ENCODE peak calls at places on chromosome 22, in seven cellular contexts. S is fibroblast of lung; R is activated CD4-positive, alpha-beta memory T cell treated with anti-CD3 and anti-CD28 coated beads for 36 hours; O is stimulated activated CD4-positive, alpha-beta T cell treated with anti-CD3 and anti-CD28 coated beads, TNF-alpha, amount 100 ng/mL, for 48 hours; P is naive thymus-derived CD8-positive, alpha-beta T cell; V is lower lobe of right lung; G is HS-5. F is an unnamed sample.

GRCh38 chr22:23219787-23220484 is 39.6 kb downstream of the BCR start:
- DNase-seq in R (peak; percentile 87), P (no peak), V (peak; percentile 69), S (peak; percentile 81), G (no peak), O (peak; percentile 59), F (no peak)

GRCh38 chr22:20606784-20607128 is 99.3 kb downstream of the MED15 start:
- DNase-seq in G (no peak), V (no peak), P (no peak), O (no peak), R (no peak), S (no peak), F (no peak)

GRCh38 chr22:36330655-36331305 is 57.0 kb downstream of the MYH9 start:
- DNase-seq in R (peak; percentile 40), O (no peak), G (no peak), S (peak; percentile 77), V (no peak), P (no peak), F (no peak)

GRCh38 chr22:45757068-45757467 is 85.4 kb downstream of the ATXN10 start:
- DNase-seq in G (no peak), O (no peak), S (peak; percentile 59), P (no peak), R (no peak), V (no peak), F (peak; percentile 16)

GRCh38 chr22:37026325-37026724 is 6.8 kb downstream of the MPST start:
- DNase-seq in V (no peak), O (no peak), S (no peak), G (no peak), R (no peak), P (no peak), F (no peak)

GRCh38 chr22:32623943-32624342 is 149.3 kb downstream of the FBXO7 start:
- DNase-seq in P (no peak), V (no peak), G (no peak), S (peak; percentile 86), R (no peak), O (no peak), F (peak; percentile 91)

GRCh38 chr22:46714550-46714949 is 23.5 kb downstream of the CERK start:
- DNase-seq in G (no peak), V (no peak), R (no peak), S (peak; percentile 20), P (no peak), O (no peak), F (no peak)

GRCh38 chr22:36988075-36988474 is 31.2 kb downstream of the TST start:
- DNase-seq in V (no peak), R (peak; percentile 18), S (no peak), O (no peak), G (no peak), P (no peak), F (no peak)

GRCh38 chr22:36075724-36076123 is 47.1 kb upstream of the RBFOX2 start:
- DNase-seq in O (no peak), P (no peak), G (no peak), V (no peak), R (no peak), S (no peak), F (no peak)

GRCh38 chr22:22748297-22748743 is 103.9 kb downstream of the GGTLC2 start:
- DNase-seq in G (no peak), O (no peak), P (peak; percentile 28), S (peak; percentile 23), V (no peak), R (peak; percentile 63), F (peak; percentile 34)

GRCh38 chr22:40436460-40437431 is 66.4 kb downstream of the SGSM3 start:
- DNase-seq in G (peak; percentile 24), S (peak; percentile 63), P (no peak), R (no peak), V (no peak), O (no peak), F (peak; percentile 61)

F was measured in fibroblast of the conjunctiva.